ENCODE peak calls at places on chromosomes 4 and X, in four cellular contexts. L, X, A and E are unnamed samples.

GRCh38 chrX:65522739-65523372 is 11.7 kb downstream of the LAS1L start:
- DNase-seq in L (no peak), X (no peak), A (peak), E (no peak)

GRCh38 chr4:64781737-64782326 is 372.6 kb upstream of the TECRL start:
- DNase-seq in L (no peak), X (peak), A (peak), E (peak)

GRCh38 chr4:108396900-108397299 is 223.5 kb upstream of the RPL34 start:
- DNase-seq in L (no peak), X (no peak), A (no peak), E (no peak)

GRCh38 chr4:22741744-22742143 is 49.0 kb downstream of the GBA3 start:
- DNase-seq in L (no peak), X (no peak), A (no peak), E (no peak)

GRCh38 chr4:152050098-152050497 is 289.3 kb upstream of the GATB start:
- DNase-seq in L (no peak), X (no peak), A (no peak), E (no peak)

GRCh38 chr4:131764730-131765129 is 1384.4 kb upstream of the PCDH10 start:
- DNase-seq in L (no peak), X (no peak), A (no peak), E (no peak)

GRCh38 chr4:26228883-26229282 is 91.9 kb upstream of the RBPJ start:
- DNase-seq in L (no peak), X (no peak), A (no peak), E (no peak)

GRCh38 chr4:150236626-150237025 is 158.4 kb downstream of the DCLK2 start:
- DNase-seq in L (no peak), X (peak), A (no peak), E (no peak)

GRCh38 chr4:75494563-75494962 is 19.6 kb downstream of the RCHY1 start:
- DNase-seq in L (no peak), X (no peak), A (peak), E (no peak)

GRCh38 chr4:139887962-139888735 is 222.5 kb downstream of the MGST2 start:
- DNase-seq in L (peak), X (no peak), A (no peak), E (peak)

GRCh38 chr4:177485528-177485927 is 43.3 kb upstream of the AGA start:
- DNase-seq in L (no peak), X (peak), A (no peak), E (no peak)

GRCh38 chr4:118807659-118808058 is 28.3 kb downstream of the SEC24D start:
- DNase-seq in L (no peak), X (no peak), A (no peak), E (peak)

GRCh38 chr4:150010525-150011126 is 67.6 kb upstream of the DCLK2 start:
- DNase-seq in L (no peak), X (peak), A (peak), E (peak)

GRCh38 chrX:107823456-107823855 is 2.2 kb upstream of the MID2 start:
- DNase-seq in L (no peak), X (no peak), A (no peak), E (no peak)

GRCh38 chr4:69995526-69996016 is at the start of gene STATH:
- DNase-seq in L (no peak), X (no peak), A (peak), E (no peak)

GRCh38 chr4:147709999-147710398 is 21.9 kb upstream of the ARHGAP10 start:
- DNase-seq in L (no peak), X (no peak), A (no peak), E (no peak)

GRCh38 chr4:74104145-74104544 is 5.2 kb upstream of the CXCL2 start:
- DNase-seq in L (no peak), X (peak), A (no peak), E (no peak)

GRCh38 chrX:44012484-44013096 is 39.4 kb upstream of the NDP start:
- DNase-seq in L (no peak), X (peak), A (peak), E (no peak)

GRCh38 chrX:15849555-15849954 is 5.1 kb downstream of the AP1S2 start:
- DNase-seq in L (no peak), X (no peak), A (peak), E (peak)

GRCh38 chr4:150078996-150079581 is 844 bp downstream of the DCLK2 start:
- DNase-seq in L (peak), X (peak), A (no peak), E (peak)

GRCh38 chrX:124555036-124555595 is 208.8 kb downstream of the SH2D1A start:
- DNase-seq in L (no peak), X (no peak), A (no peak), E (no peak)

GRCh38 chrX:29530520-29530919 is 684.8 kb upstream of the MAGEB2 start:
- DNase-seq in L (no peak), X (peak), A (no peak), E (no peak)

GRCh38 chrX:65596270-65596669 is 61.7 kb upstream of the LAS1L start:
- DNase-seq in L (no peak), X (no peak), A (peak), E (no peak)

GRCh38 chrX:130545796-130546195 is 144.0 kb downstream of the RBMX2 start:
- DNase-seq in L (no peak), X (no peak), A (no peak), E (no peak)

GRCh38 chr4:23970193-23970850 is 80.5 kb upstream of the PPARGC1A start:
- DNase-seq in L (no peak), X (no peak), A (no peak), E (no peak)

GRCh38 chr4:972651-973424 is 531 bp downstream of the DGKQ start:
- DNase-seq in L (peak), X (no peak), A (peak), E (peak)

GRCh38 chrX:38009641-38010040 is 3.3 kb downstream of the SYTL5 start:
- DNase-seq in L (no peak), X (no peak), A (no peak), E (no peak)

GRCh38 chr4:48602222-48602621 is 112.2 kb downstream of the ZAR1 start:
- DNase-seq in L (no peak), X (no peak), A (no peak), E (no peak)

GRCh38 chrX:40065291-40066046 is 32.3 kb downstream of the BCOR start:
- DNase-seq in L (no peak), X (no peak), A (no peak), E (no peak)

GRCh38 chr4:100823066-100823992 is 305.5 kb upstream of the EMCN start:
- DNase-seq in L (no peak), X (peak), A (no peak), E (no peak)

DNA sequence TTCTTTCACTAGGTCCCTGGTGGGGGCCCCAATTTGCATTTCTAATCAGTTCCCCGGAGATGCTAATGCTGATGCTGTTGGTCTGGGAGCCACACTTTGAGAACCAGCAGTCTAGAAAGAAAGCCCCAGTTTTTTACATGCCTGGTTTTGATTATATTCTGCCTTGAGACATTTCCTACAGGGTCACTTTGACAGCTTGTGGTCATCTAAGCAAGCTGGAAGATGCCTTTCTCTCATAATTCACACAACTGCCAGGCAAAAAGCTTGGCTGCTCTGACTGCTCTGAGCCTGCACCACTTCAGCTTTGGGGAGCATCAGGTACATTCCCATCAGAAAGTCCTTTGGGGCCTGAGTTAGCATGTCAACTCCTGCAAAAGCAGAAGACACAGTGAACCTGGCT is 5.9 kb upstream of the PLAC1 start:
- DNase-seq in L (no peak), X (no peak), A (no peak), E (no peak)
- TF ChIP-seq MAX in L (no peak), X (no peak), A (no peak), E (no peak)

GRCh38 chr4:124427095-124427767 is 285.3 kb downstream of the ANKRD50 start:
- DNase-seq in L (no peak), X (no peak), A (no peak), E (no peak)
- TF ChIP-seq MAX in L (no peak), X (no peak), A (no peak), E (no peak)

GRCh38 chrX:118219866-118220265 is 103.3 kb upstream of the KLHL13 start:
- DNase-seq in L (no peak), X (no peak), A (no peak), E (no peak)

GRCh38 chrX:118220509-118220908 is 103.9 kb upstream of the KLHL13 start:
- DNase-seq in L (no peak), X (no peak), A (no peak), E (no peak)

GRCh38 chrX:118218940-118219339 is 102.3 kb upstream of the KLHL13 start:
- DNase-seq in L (no peak), X (no peak), A (no peak), E (no peak)

GRCh38 chrX:118221257-118221656 is 104.6 kb upstream of the KLHL13 start:
- DNase-seq in L (no peak), X (no peak), A (no peak), E (peak)

GRCh38 chrX:118221733-118222132 is 105.1 kb upstream of the KLHL13 start:
- DNase-seq in L (no peak), X (no peak), A (no peak), E (no peak)
- TF ChIP-seq MAX in L (no peak), X (no peak), A (no peak), E (no peak)

DNA sequence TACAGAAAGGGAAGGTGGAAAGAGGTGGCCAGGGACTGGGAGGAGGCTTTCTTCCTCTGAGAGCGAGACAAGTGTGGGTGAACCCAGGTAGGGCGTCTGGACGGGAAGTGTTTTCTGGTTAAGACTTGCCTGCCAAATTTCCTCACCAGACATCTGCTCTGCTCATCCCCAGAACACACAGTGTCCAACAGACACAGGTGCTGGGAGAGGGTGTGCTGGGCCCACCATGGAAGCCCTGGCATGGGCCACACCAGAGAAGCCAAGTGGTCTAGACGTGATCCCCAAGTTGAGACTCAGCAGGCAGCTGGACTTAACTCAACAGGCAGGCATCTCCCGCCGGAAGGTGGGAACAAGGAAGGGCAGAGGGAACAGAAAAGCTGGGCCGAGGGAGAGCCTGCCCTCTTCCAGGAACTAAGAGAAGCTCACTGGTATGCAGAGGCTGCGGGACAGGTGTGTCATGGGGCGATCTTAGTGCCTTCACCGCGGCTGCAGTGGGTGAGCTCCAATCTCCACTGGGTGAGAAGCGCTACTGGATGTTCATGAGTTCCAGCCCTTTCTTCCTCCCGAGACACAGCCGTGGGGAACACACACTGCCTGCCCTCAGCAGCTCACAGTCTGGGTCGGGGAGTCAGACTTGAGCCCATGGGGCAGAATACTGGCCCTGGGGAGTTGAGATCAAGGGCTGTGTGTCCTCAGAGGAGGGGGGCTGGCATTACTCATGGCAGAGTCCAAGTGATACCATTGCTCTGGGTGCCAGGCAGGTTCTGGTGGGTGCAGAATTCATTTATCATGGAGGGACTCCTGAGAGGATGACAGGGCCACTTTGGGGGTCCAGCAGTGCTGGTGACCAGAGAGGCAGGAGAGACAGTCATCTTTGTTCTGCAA is 110.2 kb downstream of the CPZ start:
- DNase-seq in L (peak), X (no peak), A (no peak), E (no peak)
- TF ChIP-seq MAX in L (no peak), X (no peak), A (no peak), E (no peak)